ENCODE peak calls at places on chromosomes 4 and X, in nine cellular contexts. A is PC-3, E is GM23248, X is OCI-LY7, L is hepatocyte, N is neural progenitor cell, K is GM23338, C is MM.1S, T is HCT116. G is an unnamed sample.

GRCh38 chrX:85004255-85004654 is 578 bp downstream of the APOOL start:
- DNase-seq in T (no peak), E (peak; percentile 59), X (peak; percentile 5), N (no peak), K (no peak), A (peak; percentile 52), L (no peak), C (no peak), G (peak; percentile 6)

GRCh38 chrX:7170903-7171302 is 22.9 kb upstream of the PUDP start:
- DNase-seq in X (peak; percentile 9), N (no peak), A (peak; percentile 43), L (peak; percentile 8), K (peak; percentile 35), T (no peak), E (no peak), C (no peak), G (peak; percentile 28)

GRCh38 chr4:73730292-73730691 is 10.1 kb upstream of the CXCL8 start:
- DNase-seq in L (no peak), X (no peak), E (peak; percentile 72), N (no peak), C (no peak), K (no peak), T (no peak), A (peak; percentile 89), G (no peak)

GRCh38 chr4:92183825-92184224 is 119.9 kb upstream of the GRID2 start:
- DNase-seq in T (no peak), K (no peak), L (no peak), C (no peak), N (no peak), X (no peak), E (no peak), A (no peak), G (no peak)

GRCh38 chrX:43836435-43837184 is 45.6 kb downstream of the MAOB start:
- DNase-seq in L (peak; percentile 26), T (peak; percentile 7), X (peak; percentile 2), N (peak; percentile 3), C (no peak), K (peak; percentile 18), E (peak; percentile 35), A (peak; percentile 65), G (peak; percentile 12)

GRCh38 chrX:20265726-20266681 is 705 bp downstream of the RPS6KA3 start:
- DNase-seq in E (peak; percentile 67), K (peak; percentile 13), X (peak; percentile 48), N (peak; percentile 31), C (peak; percentile 13), A (peak; percentile 48), L (peak; percentile 55), T (no peak), G (peak; percentile 56)

GRCh38 chrX:78619829-78620228 is 39.3 kb downstream of the RTL3 start:
- DNase-seq in E (peak; percentile 56), L (no peak), T (no peak), C (no peak), X (no peak), N (no peak), K (no peak), A (no peak), G (no peak)

GRCh38 chrX:68710870-68711576 is 63.6 kb downstream of the STARD8 start:
- DNase-seq in T (peak; percentile 32), L (peak; percentile 72), A (peak; percentile 65), C (no peak), X (peak; percentile 10), K (peak; percentile 76), E (peak; percentile 60), N (peak; percentile 68), G (peak; percentile 73)

GRCh38 chr4:95394733-95395306 is 154.0 kb downstream of the UNC5C start:
- DNase-seq in L (no peak), T (no peak), A (no peak), N (no peak), X (no peak), E (no peak), C (no peak), K (no peak), G (no peak)

GRCh38 chrX:29071525-29071924 is 484.3 kb downstream of the IL1RAPL1 start:
- DNase-seq in E (peak; percentile 2), L (no peak), C (no peak), T (no peak), K (no peak), N (no peak), X (no peak), A (no peak), G (no peak)
- TF ChIP-seq EZH2phosphoT487 in E (no peak), L (no peak), C (no peak), T (no peak), K (no peak), N (no peak), X (no peak), A (no peak), G (no peak)

DNA sequence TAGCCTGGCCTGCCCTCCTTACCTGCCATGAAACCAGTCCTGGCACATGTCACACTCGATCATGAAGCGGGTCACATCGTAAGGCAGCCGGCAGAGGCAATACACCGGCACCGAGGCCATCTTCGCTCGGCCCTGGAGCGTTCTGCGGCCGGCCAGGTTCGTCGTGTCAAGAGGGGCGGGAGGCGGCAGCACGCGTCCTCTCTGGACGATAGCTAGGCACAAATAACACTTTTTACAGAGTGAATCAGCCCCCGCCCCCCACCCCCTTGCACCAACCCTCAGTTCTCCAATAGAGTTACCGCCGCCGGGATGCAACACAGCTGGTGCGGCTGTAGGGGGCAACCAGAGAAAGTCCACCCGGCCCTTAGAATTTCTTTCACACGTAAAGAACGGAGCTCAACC is 1.7 kb downstream of the PHF8 start:
- DNase-seq in X (peak; percentile 72), K (peak; percentile 72), T (peak; percentile 4), L (peak; percentile 77), C (peak; percentile 51), N (peak; percentile 81), E (peak; percentile 83), A (peak; percentile 67), G (peak; percentile 75)
- TF ChIP-seq EZH2phosphoT487 in X (no peak), K (no peak), T (no peak), L (no peak), C (no peak), N (no peak), E (no peak), A (no peak), G (no peak)

DNA sequence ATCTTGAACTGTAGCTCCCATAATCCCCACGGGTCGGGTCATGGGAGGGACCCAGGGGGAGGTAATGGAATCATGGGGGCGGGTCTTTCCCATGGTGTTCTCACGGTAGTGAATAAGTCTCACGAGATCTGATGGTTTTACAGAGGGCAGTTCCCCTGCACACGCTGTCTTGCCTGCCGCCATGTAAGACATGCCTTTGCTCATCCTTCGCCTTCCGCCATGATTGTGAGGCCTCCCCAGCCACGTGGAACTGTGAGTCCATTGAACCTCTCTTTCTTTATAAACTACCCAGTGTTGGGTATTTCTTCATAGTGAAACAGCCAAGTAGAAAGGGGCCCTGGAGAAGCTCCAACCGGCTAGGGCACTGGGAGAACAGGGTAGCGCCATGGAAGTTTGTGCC is 12.3 kb downstream of the CTAG1A start:
- DNase-seq in E (no peak), C (no peak), X (no peak), K (no peak), N (no peak), L (no peak), A (no peak), T (no peak), G (no peak)
- TF ChIP-seq EZH2phosphoT487 in E (no peak), C (no peak), X (no peak), K (no peak), N (no peak), L (no peak), A (no peak), T (no peak), G (no peak)

DNA sequence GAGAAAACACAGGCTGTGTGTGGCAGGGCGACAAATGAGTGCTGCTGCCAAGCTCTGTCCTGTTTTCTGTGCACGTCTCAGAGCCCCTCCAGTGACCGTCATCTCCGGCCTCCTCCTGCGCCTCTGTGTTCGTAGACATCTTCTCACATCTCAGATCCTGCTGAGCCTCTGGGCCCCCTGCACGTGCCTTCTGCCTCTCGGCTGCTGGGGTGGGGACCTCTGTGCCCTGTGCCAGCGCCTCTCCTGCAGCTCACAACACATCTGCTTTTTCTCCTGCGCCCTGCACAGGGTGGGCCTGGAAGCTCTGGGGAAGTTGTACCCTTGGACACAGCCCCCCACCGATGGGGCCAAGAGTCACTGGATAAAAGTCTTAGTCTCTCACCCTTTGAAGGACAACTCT is 2.4 kb upstream of the CTAG2 start:
- DNase-seq in X (no peak), A (no peak), E (no peak), N (no peak), T (no peak), C (no peak), K (no peak), L (peak; percentile 1), G (no peak)
- TF ChIP-seq EZH2phosphoT487 in X (no peak), A (no peak), E (no peak), N (no peak), T (no peak), C (no peak), K (no peak), L (no peak), G (no peak)

GRCh38 chr4:180197471-180197870 is 2045.7 kb upstream of the TENM3 start:
- DNase-seq in N (no peak), T (no peak), K (peak; percentile 8), E (no peak), X (no peak), A (no peak), C (no peak), L (peak; percentile 37), G (no peak)
- TF ChIP-seq EZH2phosphoT487 in N (no peak), T (no peak), K (no peak), E (no peak), X (no peak), A (no peak), C (no peak), L (no peak), G (no peak)

DNA sequence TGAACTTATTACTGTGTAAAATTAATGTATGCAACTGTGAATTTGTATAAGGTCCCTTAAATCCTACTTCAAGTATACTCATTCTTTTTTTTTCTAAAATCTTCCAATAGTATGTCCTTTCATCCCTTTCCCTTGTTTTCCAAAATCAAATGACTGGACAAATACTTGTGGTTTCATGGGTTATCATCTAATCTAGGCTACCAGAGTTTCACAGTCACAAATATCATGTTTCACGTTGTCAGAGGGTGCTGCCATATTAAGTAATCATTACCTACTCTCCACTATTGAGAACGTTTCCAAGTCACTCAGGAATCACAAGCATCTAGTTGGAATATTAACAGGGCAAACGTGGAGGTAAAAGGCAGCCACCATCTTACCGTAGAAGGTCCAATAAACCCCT is 1235.0 kb upstream of the TENM3 start:
- DNase-seq in A (peak; percentile 25), C (no peak), K (no peak), L (no peak), T (no peak), N (no peak), E (no peak), X (no peak), G (no peak)
- TF ChIP-seq EZH2phosphoT487 in A (no peak), C (no peak), K (no peak), L (no peak), T (no peak), N (no peak), E (no peak), X (no peak), G (no peak)

G was measured in SK-N-SH.